ENCODE peak calls at places on chromosomes 5 and 9, in nine cellular contexts. One of them, this sample, is unnamed.

GRCh38 chr9:110769667-110770066 is 101.1 kb downstream of the MUSK start:
- DNase-seq in iris pigment epithelial cell: peak; percentile 44
- DNase-seq in T-helper 9 cell: no peak
- DNase-seq in astrocyte of the cerebellum: peak; percentile 43
- DNase-seq in psoas muscle: no peak
- DNase-seq in myocyte: peak; percentile 77
- DNase-seq in coronary artery: no peak
- DNase-seq in choroid plexus epithelial cell: peak; percentile 37
- DNase-seq in A549: no peak
- DNase-seq in this sample: no peak

GRCh38 chr9:93111371-93112115 is 15.5 kb downstream of the CARD19 start:
- DNase-seq in coronary artery: peak; percentile 63
- DNase-seq in T-helper 9 cell: no peak
- DNase-seq in astrocyte of the cerebellum: no peak
- DNase-seq in iris pigment epithelial cell: peak; percentile 78
- DNase-seq in A549: no peak
- DNase-seq in myocyte: no peak
- DNase-seq in choroid plexus epithelial cell: peak; percentile 80
- DNase-seq in psoas muscle: peak; percentile 25
- DNase-seq in this sample: no peak

GRCh38 chr9:126959326-126959725 is 44.7 kb downstream of the RALGPS1 start:
- DNase-seq in myocyte: peak; percentile 38
- DNase-seq in choroid plexus epithelial cell: no peak
- DNase-seq in coronary artery: no peak
- DNase-seq in A549: no peak
- DNase-seq in psoas muscle: no peak
- DNase-seq in T-helper 9 cell: no peak
- DNase-seq in astrocyte of the cerebellum: no peak
- DNase-seq in iris pigment epithelial cell: no peak
- DNase-seq in this sample: no peak

GRCh38 chr5:140554454-140554853 is 2.8 kb downstream of the SRA1 start:
- DNase-seq in psoas muscle: no peak
- DNase-seq in A549: no peak
- DNase-seq in choroid plexus epithelial cell: peak; percentile 79
- DNase-seq in coronary artery: no peak
- DNase-seq in myocyte: peak; percentile 5
- DNase-seq in T-helper 9 cell: no peak
- DNase-seq in astrocyte of the cerebellum: no peak
- DNase-seq in iris pigment epithelial cell: peak; percentile 86
- DNase-seq in this sample: no peak

GRCh38 chr9:12766357-12766756 is 8.5 kb upstream of the LURAP1L start:
- DNase-seq in iris pigment epithelial cell: no peak
- DNase-seq in astrocyte of the cerebellum: no peak
- DNase-seq in psoas muscle: no peak
- DNase-seq in myocyte: peak; percentile 35
- DNase-seq in A549: no peak
- DNase-seq in coronary artery: no peak
- DNase-seq in T-helper 9 cell: no peak
- DNase-seq in choroid plexus epithelial cell: no peak
- DNase-seq in this sample: no peak

GRCh38 chr9:129666575-129666974 is 1.1 kb downstream of the PRRX2 start:
- DNase-seq in choroid plexus epithelial cell: no peak
- DNase-seq in A549: no peak
- DNase-seq in T-helper 9 cell: no peak
- DNase-seq in astrocyte of the cerebellum: no peak
- DNase-seq in iris pigment epithelial cell: no peak
- DNase-seq in psoas muscle: no peak
- DNase-seq in myocyte: no peak
- DNase-seq in coronary artery: no peak
- DNase-seq in this sample: no peak

GRCh38 chr9:297104-297794 is 82.6 kb downstream of the DOCK8 start:
- DNase-seq in iris pigment epithelial cell: no peak
- DNase-seq in choroid plexus epithelial cell: no peak
- DNase-seq in myocyte: peak; percentile 7
- DNase-seq in A549: peak; percentile 38
- DNase-seq in astrocyte of the cerebellum: no peak
- DNase-seq in psoas muscle: peak; percentile 23
- DNase-seq in T-helper 9 cell: no peak
- DNase-seq in coronary artery: no peak
- DNase-seq in this sample: no peak

GRCh38 chr9:116278326-116278725 is 124.7 kb downstream of the PAPPA start:
- DNase-seq in choroid plexus epithelial cell: peak; percentile 23
- DNase-seq in T-helper 9 cell: no peak
- DNase-seq in astrocyte of the cerebellum: no peak
- DNase-seq in iris pigment epithelial cell: no peak
- DNase-seq in coronary artery: no peak
- DNase-seq in A549: no peak
- DNase-seq in psoas muscle: no peak
- DNase-seq in myocyte: no peak
- DNase-seq in this sample: no peak

GRCh38 chr5:98050583-98050982 is 722.9 kb upstream of the RGMB start:
- DNase-seq in coronary artery: no peak
- DNase-seq in T-helper 9 cell: no peak
- DNase-seq in myocyte: peak; percentile 53
- DNase-seq in astrocyte of the cerebellum: no peak
- DNase-seq in psoas muscle: no peak
- DNase-seq in choroid plexus epithelial cell: peak; percentile 33
- DNase-seq in A549: peak; percentile 15
- DNase-seq in iris pigment epithelial cell: peak; percentile 49
- DNase-seq in this sample: no peak

GRCh38 chr5:104538835-104539234 is 976.2 kb upstream of the NUDT12 start:
- DNase-seq in astrocyte of the cerebellum: no peak
- DNase-seq in psoas muscle: no peak
- DNase-seq in iris pigment epithelial cell: no peak
- DNase-seq in A549: no peak
- DNase-seq in coronary artery: no peak
- DNase-seq in T-helper 9 cell: no peak
- DNase-seq in myocyte: no peak
- DNase-seq in choroid plexus epithelial cell: no peak
- DNase-seq in this sample: no peak

GRCh38 chr5:1231354-1231905 is 6.2 kb downstream of the SLC6A18 start:
- DNase-seq in iris pigment epithelial cell: no peak
- DNase-seq in coronary artery: no peak
- DNase-seq in choroid plexus epithelial cell: no peak
- DNase-seq in psoas muscle: no peak
- DNase-seq in myocyte: no peak
- DNase-seq in T-helper 9 cell: no peak
- DNase-seq in A549: no peak
- DNase-seq in astrocyte of the cerebellum: no peak
- DNase-seq in this sample: no peak

GRCh38 chr9:8486095-8486494 is 686.5 kb upstream of the DMAC1 start:
- DNase-seq in myocyte: no peak
- DNase-seq in psoas muscle: no peak
- DNase-seq in choroid plexus epithelial cell: peak; percentile 50
- DNase-seq in astrocyte of the cerebellum: peak; percentile 6
- DNase-seq in iris pigment epithelial cell: peak; percentile 3
- DNase-seq in T-helper 9 cell: no peak
- DNase-seq in A549: peak; percentile 13
- DNase-seq in coronary artery: no peak
- DNase-seq in this sample: no peak

GRCh38 chr5:850511-851006 is at the start of gene ZDHHC11:
- DNase-seq in astrocyte of the cerebellum: no peak
- DNase-seq in coronary artery: no peak
- DNase-seq in choroid plexus epithelial cell: no peak
- DNase-seq in A549: no peak
- DNase-seq in iris pigment epithelial cell: no peak
- DNase-seq in myocyte: no peak
- DNase-seq in T-helper 9 cell: no peak
- DNase-seq in psoas muscle: peak; percentile 40
- DNase-seq in this sample: no peak

GRCh38 chr9:94593459-94594345 is at the start of gene FBP2:
- DNase-seq in T-helper 9 cell: no peak
- DNase-seq in psoas muscle: no peak
- DNase-seq in myocyte: peak; percentile 64
- DNase-seq in A549: no peak
- DNase-seq in astrocyte of the cerebellum: no peak
- DNase-seq in coronary artery: peak; percentile 64
- DNase-seq in iris pigment epithelial cell: no peak
- DNase-seq in choroid plexus epithelial cell: no peak
- DNase-seq in this sample: no peak

GRCh38 chr5:147382776-147383175 is 127.1 kb downstream of the DPYSL3 start:
- DNase-seq in iris pigment epithelial cell: no peak
- DNase-seq in coronary artery: no peak
- DNase-seq in myocyte: peak; percentile 33
- DNase-seq in A549: no peak
- DNase-seq in choroid plexus epithelial cell: no peak
- DNase-seq in psoas muscle: no peak
- DNase-seq in T-helper 9 cell: no peak
- DNase-seq in astrocyte of the cerebellum: no peak
- DNase-seq in this sample: no peak

GRCh38 chr5:17732351-17732923 is 98.2 kb downstream of the TAF11L14 start:
- DNase-seq in psoas muscle: no peak
- DNase-seq in A549: no peak
- DNase-seq in choroid plexus epithelial cell: no peak
- DNase-seq in T-helper 9 cell: no peak
- DNase-seq in iris pigment epithelial cell: no peak
- DNase-seq in coronary artery: no peak
- DNase-seq in myocyte: no peak
- DNase-seq in astrocyte of the cerebellum: no peak
- DNase-seq in this sample: no peak

GRCh38 chr9:131438190-131438589 is 44.3 kb downstream of the PRRC2B start:
- DNase-seq in coronary artery: no peak
- DNase-seq in T-helper 9 cell: no peak
- DNase-seq in myocyte: no peak
- DNase-seq in A549: no peak
- DNase-seq in choroid plexus epithelial cell: no peak
- DNase-seq in iris pigment epithelial cell: no peak
- DNase-seq in astrocyte of the cerebellum: no peak
- DNase-seq in psoas muscle: no peak
- DNase-seq in this sample: no peak

GRCh38 chr5:103450333-103451061 is 112.1 kb downstream of the NUDT12 start:
- DNase-seq in choroid plexus epithelial cell: peak; percentile 88
- DNase-seq in A549: no peak
- DNase-seq in T-helper 9 cell: no peak
- DNase-seq in myocyte: peak; percentile 87
- DNase-seq in iris pigment epithelial cell: peak; percentile 90
- DNase-seq in coronary artery: no peak
- DNase-seq in psoas muscle: no peak
- DNase-seq in astrocyte of the cerebellum: peak; percentile 66
- DNase-seq in this sample: no peak

GRCh38 chr5:37552770-37553719 is 173.9 kb downstream of the WDR70 start:
- DNase-seq in T-helper 9 cell: no peak
- DNase-seq in coronary artery: no peak
- DNase-seq in choroid plexus epithelial cell: peak; percentile 97
- DNase-seq in psoas muscle: no peak
- DNase-seq in A549: no peak
- DNase-seq in iris pigment epithelial cell: peak; percentile 98
- DNase-seq in astrocyte of the cerebellum: peak; percentile 60
- DNase-seq in myocyte: no peak
- DNase-seq in this sample: no peak

GRCh38 chr9:3118081-3118480 is 274.2 kb upstream of the PUM3 start:
- DNase-seq in myocyte: no peak
- DNase-seq in iris pigment epithelial cell: peak; percentile 1
- DNase-seq in T-helper 9 cell: no peak
- DNase-seq in psoas muscle: no peak
- DNase-seq in choroid plexus epithelial cell: no peak
- DNase-seq in A549: no peak
- DNase-seq in coronary artery: no peak
- DNase-seq in astrocyte of the cerebellum: no peak
- DNase-seq in this sample: no peak

GRCh38 chr5:90657030-90657429 is 98.4 kb downstream of the ADGRV1 start:
- DNase-seq in coronary artery: no peak
- DNase-seq in iris pigment epithelial cell: no peak
- DNase-seq in psoas muscle: no peak
- DNase-seq in T-helper 9 cell: no peak
- DNase-seq in A549: no peak
- DNase-seq in astrocyte of the cerebellum: no peak
- DNase-seq in choroid plexus epithelial cell: no peak
- DNase-seq in myocyte: no peak
- DNase-seq in this sample: no peak

GRCh38 chr9:31588010-31588409 is 796.4 kb upstream of the ACO1 start:
- DNase-seq in A549: no peak
- DNase-seq in coronary artery: no peak
- DNase-seq in T-helper 9 cell: no peak
- DNase-seq in astrocyte of the cerebellum: no peak
- DNase-seq in psoas muscle: no peak
- DNase-seq in choroid plexus epithelial cell: no peak
- DNase-seq in myocyte: no peak
- DNase-seq in iris pigment epithelial cell: no peak
- DNase-seq in this sample: no peak

GRCh38 chr5:142888469-142889085 is 118.4 kb downstream of the ARHGAP26 start:
- DNase-seq in A549: peak; percentile 72
- DNase-seq in myocyte: peak; percentile 65
- DNase-seq in coronary artery: no peak
- DNase-seq in astrocyte of the cerebellum: no peak
- DNase-seq in iris pigment epithelial cell: peak; percentile 52
- DNase-seq in T-helper 9 cell: no peak
- DNase-seq in choroid plexus epithelial cell: peak; percentile 77
- DNase-seq in psoas muscle: no peak
- DNase-seq in this sample: peak; percentile 35

GRCh38 chr5:641331-641765 is 29.2 kb downstream of the CEP72 start:
- DNase-seq in choroid plexus epithelial cell: no peak
- DNase-seq in iris pigment epithelial cell: no peak
- DNase-seq in psoas muscle: no peak
- DNase-seq in T-helper 9 cell: no peak
- DNase-seq in astrocyte of the cerebellum: no peak
- DNase-seq in coronary artery: no peak
- DNase-seq in A549: no peak
- DNase-seq in myocyte: no peak
- DNase-seq in this sample: no peak

GRCh38 chr9:129289131-129289731 is 111.2 kb upstream of the IER5L start:
- DNase-seq in iris pigment epithelial cell: no peak
- DNase-seq in T-helper 9 cell: no peak
- DNase-seq in A549: no peak
- DNase-seq in myocyte: no peak
- DNase-seq in psoas muscle: no peak
- DNase-seq in coronary artery: peak; percentile 41
- DNase-seq in choroid plexus epithelial cell: no peak
- DNase-seq in astrocyte of the cerebellum: no peak
- DNase-seq in this sample: no peak

GRCh38 chr5:124371121-124371706 is 375.2 kb downstream of the ZNF608 start:
- DNase-seq in iris pigment epithelial cell: no peak
- DNase-seq in A549: no peak
- DNase-seq in T-helper 9 cell: no peak
- DNase-seq in psoas muscle: no peak
- DNase-seq in astrocyte of the cerebellum: no peak
- DNase-seq in choroid plexus epithelial cell: peak; percentile 31
- DNase-seq in myocyte: peak; percentile 9
- DNase-seq in coronary artery: no peak
- DNase-seq in this sample: no peak

GRCh38 chr9:86983260-86984255 is 36.3 kb upstream of the GAS1 start:
- DNase-seq in A549: no peak
- DNase-seq in psoas muscle: peak; percentile 28
- DNase-seq in iris pigment epithelial cell: peak; percentile 99
- DNase-seq in astrocyte of the cerebellum: peak; percentile 94
- DNase-seq in T-helper 9 cell: no peak
- DNase-seq in coronary artery: no peak
- DNase-seq in choroid plexus epithelial cell: peak; percentile 99
- DNase-seq in myocyte: peak; percentile 70
- DNase-seq in this sample: no peak

This sample was measured in 8988T.